ENCODE peak calls at places on chromosomes 4 and X, in eight cellular contexts. O, S, H, J, F, A, V and M are unnamed samples.

GRCh38 chrX:30141966-30142365 is 73.4 kb upstream of the MAGEB2 start:
- DNase-seq in O (no peak), S (peak; percentile 68), H (peak; percentile 51), J (peak; percentile 26), F (no peak), A (no peak), V (peak; percentile 3), M (no peak)

GRCh38 chrX:155819966-155820491 is 61.1 kb upstream of the VAMP7 start:
- DNase-seq in O (peak; percentile 3), S (peak; percentile 95), H (peak; percentile 74), J (peak; percentile 74), F (no peak), A (no peak), V (peak; percentile 5), M (peak; percentile 36)

GRCh38 chrX:111568356-111568755 is 56.9 kb downstream of the SERTM2 start:
- DNase-seq in O (no peak), S (peak; percentile 9), H (no peak), J (no peak), F (no peak), A (no peak), V (peak; percentile 6), M (no peak)

GRCh38 chr4:38290360-38290759 is 330.2 kb downstream of the PTTG2 start:
- DNase-seq in O (no peak), S (no peak), H (peak; percentile 9), J (no peak), F (no peak), A (no peak), V (no peak), M (no peak)

GRCh38 chr4:87179751-87180150 is 40.7 kb downstream of the KLHL8 start:
- DNase-seq in O (no peak), S (no peak), H (no peak), J (peak; percentile 43), F (no peak), A (no peak), V (no peak), M (no peak)

GRCh38 chrX:107716045-107716684 is 59.4 kb downstream of the TSC22D3 start:
- DNase-seq in O (no peak), S (no peak), H (peak; percentile 29), J (no peak), F (no peak), A (no peak), V (peak; percentile 30), M (no peak)

GRCh38 chrX:69097451-69098236 is 67.6 kb downstream of the PJA1 start:
- DNase-seq in O (no peak), S (no peak), H (no peak), J (no peak), F (no peak), A (no peak), V (no peak), M (no peak)

GRCh38 chrX:32893751-32894150 is 317.6 kb downstream of the DMD start:
- DNase-seq in O (no peak), S (no peak), H (no peak), J (no peak), F (no peak), A (no peak), V (no peak), M (no peak)

GRCh38 chr4:39120418-39120817 is 58.4 kb downstream of the KLHL5 start:
- DNase-seq in O (no peak), S (no peak), H (no peak), J (no peak), F (no peak), A (no peak), V (no peak), M (no peak)

GRCh38 chrX:121010218-121010617 is 24.7 kb upstream of the CT47A1 start:
- DNase-seq in O (no peak), S (no peak), H (no peak), J (no peak), F (no peak), A (no peak), V (no peak), M (no peak)

GRCh38 chr4:73901031-73901430 is 31.8 kb downstream of the CXCL1 start:
- DNase-seq in O (no peak), S (no peak), H (peak; percentile 85), J (no peak), F (no peak), A (no peak), V (no peak), M (no peak)